ENCODE peak calls at places on chromosomes 3 and 15, in four cellular contexts. One of them, this sample, is unnamed.

GRCh38 chr15:42284551-42284950 is 11.3 kb upstream of the TMEM87A start:
- DNase-seq in A673: no peak
- DNase-seq in B cell: no peak
- DNase-seq in M059J: no peak
- DNase-seq in this sample: no peak

GRCh38 chr3:133574260-133574881 is 885 bp downstream of the CDV3 start:
- DNase-seq in A673: peak; percentile 45
- DNase-seq in B cell: peak; percentile 73
- DNase-seq in M059J: peak; percentile 80
- DNase-seq in this sample: no peak

GRCh38 chr3:185558395-185558794 is 6.0 kb upstream of the LIPH start:
- DNase-seq in A673: no peak
- DNase-seq in B cell: no peak
- DNase-seq in M059J: peak; percentile 71
- DNase-seq in this sample: no peak

GRCh38 chr3:150371741-150372254 is 36.3 kb upstream of the TSC22D2 start:
- DNase-seq in A673: peak; percentile 97
- DNase-seq in B cell: no peak
- DNase-seq in M059J: peak; percentile 100
- DNase-seq in this sample: no peak

GRCh38 chr3:71111784-71112440 is 471.6 kb downstream of the FOXP1 start:
- DNase-seq in A673: no peak
- DNase-seq in B cell: no peak
- DNase-seq in M059J: peak; percentile 73
- DNase-seq in this sample: no peak

GRCh38 chr15:81653259-81653658 is 279.2 kb upstream of the TMC3 start:
- DNase-seq in A673: no peak
- DNase-seq in B cell: no peak
- DNase-seq in M059J: no peak
- DNase-seq in this sample: no peak

GRCh38 chr3:161163297-161163696 is 57.8 kb upstream of the NMD3 start:
- DNase-seq in A673: peak; percentile 36
- DNase-seq in B cell: no peak
- DNase-seq in M059J: peak; percentile 98
- DNase-seq in this sample: no peak

GRCh38 chr3:19474169-19474568 is 325.9 kb downstream of the KCNH8 start:
- DNase-seq in A673: no peak
- DNase-seq in B cell: no peak
- DNase-seq in M059J: no peak
- DNase-seq in this sample: no peak

GRCh38 chr3:121956363-121956762 is 62.2 kb downstream of the SLC15A2 start:
- DNase-seq in A673: no peak
- DNase-seq in B cell: no peak
- DNase-seq in M059J: no peak
- DNase-seq in this sample: no peak

GRCh38 chr3:120280026-120280425 is 5.0 kb downstream of the GPR156 start:
- DNase-seq in A673: no peak
- DNase-seq in B cell: no peak
- DNase-seq in M059J: no peak
- DNase-seq in this sample: no peak

GRCh38 chr15:49895337-49896223 is 223.5 kb downstream of the ATP8B4 start:
- DNase-seq in A673: no peak
- DNase-seq in B cell: no peak
- DNase-seq in M059J: no peak
- DNase-seq in this sample: no peak

GRCh38 chr3:105118905-105119304 is 247.8 kb upstream of the ALCAM start:
- DNase-seq in A673: no peak
- DNase-seq in B cell: no peak
- DNase-seq in M059J: peak; percentile 48
- DNase-seq in this sample: no peak

GRCh38 chr3:161263057-161263456 is 41.9 kb downstream of the NMD3 start:
- DNase-seq in A673: no peak
- DNase-seq in B cell: no peak
- DNase-seq in M059J: peak; percentile 85
- DNase-seq in this sample: no peak

This sample was measured in NCI-H2107.